ENCODE peak calls at places on chromosomes 16 and 17, in four cellular contexts. One of them, this sample, is unnamed.
A peak's percentile ranks its signal among the peaks of the same experiment; 100 is the strongest.

GRCh38 chr17:44069974-44070454 is 521 bp upstream of the G6PC3 start:
- DNase-seq in brain microvascular endothelial cell: no peak
- DNase-seq in iPS DF 6.9: no peak
- DNase-seq in Caco-2: no peak
- DNase-seq in this sample: no peak

GRCh38 chr17:57808882-57809281 is 41.0 kb downstream of the MRPS23 start:
- DNase-seq in brain microvascular endothelial cell: no peak
- DNase-seq in iPS DF 6.9: no peak
- DNase-seq in Caco-2: no peak
- DNase-seq in this sample: no peak

GRCh38 chr17:44765965-44766364 is 7.2 kb downstream of the ADAM11 start:
- DNase-seq in brain microvascular endothelial cell: no peak
- DNase-seq in iPS DF 6.9: no peak
- DNase-seq in Caco-2: no peak
- DNase-seq in this sample: no peak

GRCh38 chr17:74339537-74340195 is 13.6 kb downstream of the KIF19 start:
- DNase-seq in brain microvascular endothelial cell: no peak
- DNase-seq in iPS DF 6.9: no peak
- DNase-seq in Caco-2: no peak
- DNase-seq in this sample: no peak

GRCh38 chr17:72565006-72565405 is 444.2 kb downstream of the SOX9 start:
- DNase-seq in brain microvascular endothelial cell: no peak
- DNase-seq in iPS DF 6.9: no peak
- DNase-seq in Caco-2: no peak
- DNase-seq in this sample: no peak

GRCh38 chr17:77496831-77497577 is 356.2 kb downstream of the SEC14L1 start:
- DNase-seq in brain microvascular endothelial cell: no peak
- DNase-seq in iPS DF 6.9: no peak
- DNase-seq in Caco-2: peak; percentile 22
- DNase-seq in this sample: no peak

GRCh38 chr17:76188213-76189060 is 47.4 kb upstream of the FOXJ1 start:
- DNase-seq in brain microvascular endothelial cell: no peak
- DNase-seq in iPS DF 6.9: no peak
- DNase-seq in Caco-2: no peak
- DNase-seq in this sample: no peak

GRCh38 chr17:56593073-56593740 is at the start of gene NOG:
- DNase-seq in brain microvascular endothelial cell: no peak
- DNase-seq in iPS DF 6.9: no peak
- DNase-seq in Caco-2: no peak
- DNase-seq in this sample: no peak

GRCh38 chr16:35193956-35194355 is 1734.5 kb downstream of the TP53TG3F start:
- DNase-seq in brain microvascular endothelial cell: no peak
- DNase-seq in iPS DF 6.9: no peak
- DNase-seq in Caco-2: no peak
- DNase-seq in this sample: no peak

GRCh38 chr17:50214986-50215730 is 13.7 kb upstream of the COL1A1 start:
- DNase-seq in brain microvascular endothelial cell: no peak
- DNase-seq in iPS DF 6.9: no peak
- DNase-seq in Caco-2: peak; percentile 42
- DNase-seq in this sample: no peak

GRCh38 chr16:73365010-73365409 is 317.1 kb upstream of the ZFHX3 start:
- DNase-seq in brain microvascular endothelial cell: peak; percentile 32
- DNase-seq in iPS DF 6.9: no peak
- DNase-seq in Caco-2: no peak
- DNase-seq in this sample: no peak

GRCh38 chr17:79556263-79556662 is 54.6 kb downstream of the RBFOX3 start:
- DNase-seq in brain microvascular endothelial cell: no peak
- DNase-seq in iPS DF 6.9: no peak
- DNase-seq in Caco-2: no peak
- DNase-seq in this sample: no peak

GRCh38 chr16:11032000-11032921 is 87.9 kb downstream of the CLEC16A start:
- DNase-seq in brain microvascular endothelial cell: no peak
- DNase-seq in iPS DF 6.9: no peak
- DNase-seq in Caco-2: no peak
- DNase-seq in this sample: no peak

GRCh38 chr17:17061516-17061915 is 19.3 kb downstream of the MPRIP start:
- DNase-seq in brain microvascular endothelial cell: no peak
- DNase-seq in iPS DF 6.9: no peak
- DNase-seq in Caco-2: no peak
- DNase-seq in this sample: no peak

GRCh38 chr17:73888875-73889274 is 244.6 kb upstream of the SDK2 start:
- DNase-seq in brain microvascular endothelial cell: no peak
- DNase-seq in iPS DF 6.9: no peak
- DNase-seq in Caco-2: no peak
- DNase-seq in this sample: no peak

GRCh38 chr17:29107933-29108805 is 65.2 kb downstream of the PIPOX start:
- DNase-seq in brain microvascular endothelial cell: no peak
- DNase-seq in iPS DF 6.9: no peak
- DNase-seq in Caco-2: no peak
- DNase-seq in this sample: no peak

GRCh38 chr17:4554441-4554996 is 665 bp downstream of the MYBBP1A start:
- DNase-seq in brain microvascular endothelial cell: no peak
- DNase-seq in iPS DF 6.9: no peak
- DNase-seq in Caco-2: no peak
- DNase-seq in this sample: no peak

GRCh38 chr16:65576631-65577030 is 454.8 kb upstream of the CDH11 start:
- DNase-seq in brain microvascular endothelial cell: no peak
- DNase-seq in iPS DF 6.9: peak; percentile 55
- DNase-seq in Caco-2: no peak
- DNase-seq in this sample: no peak

GRCh38 chr17:37570527-37571093 is 38.6 kb downstream of the SYNRG start:
- DNase-seq in brain microvascular endothelial cell: peak; percentile 47
- DNase-seq in iPS DF 6.9: peak; percentile 33
- DNase-seq in Caco-2: peak; percentile 71
- DNase-seq in this sample: no peak

GRCh38 chr17:62703269-62703775 is 75.9 kb downstream of the MRC2 start:
- DNase-seq in brain microvascular endothelial cell: no peak
- DNase-seq in iPS DF 6.9: no peak
- DNase-seq in Caco-2: no peak
- DNase-seq in this sample: no peak

GRCh38 chr16:70691223-70692129 is 5.6 kb upstream of the MTSS2 start:
- DNase-seq in brain microvascular endothelial cell: peak; percentile 84
- DNase-seq in iPS DF 6.9: no peak
- DNase-seq in Caco-2: no peak
- DNase-seq in this sample: no peak

GRCh38 chr16:85312642-85313540 is 200.6 kb upstream of the CIBAR2 start:
- DNase-seq in brain microvascular endothelial cell: no peak
- DNase-seq in iPS DF 6.9: no peak
- DNase-seq in Caco-2: no peak
- DNase-seq in this sample: no peak

DNA sequence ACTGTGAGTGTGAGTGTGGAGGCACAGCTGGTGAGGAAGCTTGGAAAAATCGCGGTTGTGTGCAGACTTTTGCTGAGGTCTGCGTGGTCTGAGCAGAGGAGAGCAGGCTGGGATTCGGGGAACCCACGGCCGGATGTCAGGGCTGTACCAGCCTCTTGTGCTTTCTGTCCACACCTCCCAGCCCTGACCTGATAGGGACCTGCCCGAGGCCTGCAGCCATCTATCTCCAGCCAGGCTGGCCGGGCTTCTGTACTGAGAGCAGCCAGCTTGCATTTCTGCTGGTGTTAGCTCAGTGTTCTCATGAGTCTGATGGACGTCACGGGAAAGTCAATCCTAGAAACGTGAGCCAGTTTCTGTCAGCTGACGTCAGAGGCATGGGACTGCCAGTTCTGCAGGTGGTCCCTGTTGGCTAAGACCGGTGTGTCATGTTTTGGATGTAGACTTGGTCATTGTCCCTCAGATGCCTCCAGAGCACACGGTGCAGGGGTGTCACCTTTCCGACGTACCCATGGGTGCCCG is 72.8 kb upstream of the ZNF750 start:
- DNase-seq in brain microvascular endothelial cell: no peak
- DNase-seq in iPS DF 6.9: no peak
- DNase-seq in Caco-2: no peak
- DNase-seq in this sample: no peak
- H3K36me3 ChIP-seq in brain microvascular endothelial cell: no peaks in the 10 kb centered on the region
- H3K36me3 ChIP-seq in iPS DF 6.9: peaks cover 7% of the 10 kb centered on the region
- H3K36me3 ChIP-seq in Caco-2: peaks cover 4% of the 10 kb centered on the region
- H3K36me3 ChIP-seq in this sample: peaks cover 7% of the 10 kb centered on the region

GRCh38 chr16:3532741-3533140 is 31.9 kb downstream of the CLUAP1 start:
- DNase-seq in brain microvascular endothelial cell: no peak
- DNase-seq in iPS DF 6.9: no peak
- DNase-seq in Caco-2: no peak
- DNase-seq in this sample: no peak
- H3K36me3 ChIP-seq in brain microvascular endothelial cell: peaks cover 5% of the 10 kb centered on the region
- H3K36me3 ChIP-seq in iPS DF 6.9: peaks cover 8% of the 10 kb centered on the region
- H3K36me3 ChIP-seq in Caco-2: peaks cover 1% of the 10 kb centered on the region
- H3K36me3 ChIP-seq in this sample: peaks cover 40% of the 10 kb centered on the region

DNA sequence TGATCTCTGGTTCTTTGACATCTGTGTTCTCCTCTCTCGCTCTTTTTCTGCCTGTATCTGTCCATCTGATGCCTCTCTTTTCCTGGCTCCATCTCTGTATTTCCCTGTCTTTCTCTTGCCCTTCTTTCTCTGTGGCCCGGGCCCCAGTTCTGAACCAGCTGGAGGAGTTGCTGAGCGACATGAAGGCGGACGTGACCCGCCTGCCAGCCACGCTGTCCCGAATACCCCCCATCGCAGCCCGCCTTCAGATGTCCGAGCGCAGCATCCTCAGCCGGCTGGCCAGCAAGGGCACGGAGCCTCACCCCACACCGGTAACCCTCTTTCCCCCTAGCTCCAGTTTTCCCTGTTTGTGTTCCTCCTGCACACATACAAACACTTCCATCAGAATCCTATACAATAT is 5.8 kb downstream of the RNF227 start:
- DNase-seq in brain microvascular endothelial cell: no peak
- DNase-seq in iPS DF 6.9: no peak
- DNase-seq in Caco-2: no peak
- DNase-seq in this sample: no peak
- H3K36me3 ChIP-seq in brain microvascular endothelial cell: peaks cover 67% of the 10 kb centered on the region
- H3K36me3 ChIP-seq in iPS DF 6.9: no peaks in the 10 kb centered on the region
- H3K36me3 ChIP-seq in Caco-2: no peaks in the 10 kb centered on the region
- H3K36me3 ChIP-seq in this sample: no peaks in the 10 kb centered on the region

DNA sequence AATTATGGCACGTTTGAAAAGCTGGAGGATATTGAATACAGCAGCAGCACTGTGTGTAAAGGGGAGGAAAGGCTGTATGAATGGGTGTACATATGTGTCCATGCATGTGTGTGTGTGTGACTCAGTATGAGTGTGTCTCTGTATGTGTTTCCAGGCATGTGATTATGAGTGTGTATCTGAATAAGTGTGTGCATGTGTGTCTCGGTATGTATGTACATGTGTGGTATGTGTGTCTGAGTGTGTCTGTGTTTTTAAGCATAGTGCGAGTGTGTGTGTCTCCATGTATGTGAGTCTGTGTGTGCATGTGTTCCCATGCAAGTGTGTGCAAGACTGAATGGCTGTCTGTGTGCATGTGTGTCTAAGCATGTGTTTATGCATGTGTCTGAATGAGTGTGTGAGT is 259.1 kb upstream of the XYLT1 start:
- DNase-seq in brain microvascular endothelial cell: no peak
- DNase-seq in iPS DF 6.9: no peak
- DNase-seq in Caco-2: no peak
- DNase-seq in this sample: no peak
- H3K36me3 ChIP-seq in brain microvascular endothelial cell: no peaks in the 10 kb centered on the region
- H3K36me3 ChIP-seq in iPS DF 6.9: peaks cover 2% of the 10 kb centered on the region
- H3K36me3 ChIP-seq in Caco-2: no peaks in the 10 kb centered on the region
- H3K36me3 ChIP-seq in this sample: no peaks in the 10 kb centered on the region

GRCh38 chr17:30429155-30429554 is 48.1 kb upstream of the GOSR1 start:
- DNase-seq in brain microvascular endothelial cell: no peak
- DNase-seq in iPS DF 6.9: no peak
- DNase-seq in Caco-2: no peak
- DNase-seq in this sample: no peak

GRCh38 chr17:30433514-30433913 is 43.7 kb upstream of the GOSR1 start:
- DNase-seq in brain microvascular endothelial cell: peak; percentile 97
- DNase-seq in iPS DF 6.9: no peak
- DNase-seq in Caco-2: no peak
- DNase-seq in this sample: no peak

GRCh38 chr17:30422171-30422570 is 43.4 kb downstream of the CPD start:
- DNase-seq in brain microvascular endothelial cell: no peak
- DNase-seq in iPS DF 6.9: no peak
- DNase-seq in Caco-2: no peak
- DNase-seq in this sample: no peak

GRCh38 chr17:30426292-30426691 is 47.6 kb downstream of the CPD start:
- DNase-seq in brain microvascular endothelial cell: no peak
- DNase-seq in iPS DF 6.9: no peak
- DNase-seq in Caco-2: no peak
- DNase-seq in this sample: no peak

DNA sequence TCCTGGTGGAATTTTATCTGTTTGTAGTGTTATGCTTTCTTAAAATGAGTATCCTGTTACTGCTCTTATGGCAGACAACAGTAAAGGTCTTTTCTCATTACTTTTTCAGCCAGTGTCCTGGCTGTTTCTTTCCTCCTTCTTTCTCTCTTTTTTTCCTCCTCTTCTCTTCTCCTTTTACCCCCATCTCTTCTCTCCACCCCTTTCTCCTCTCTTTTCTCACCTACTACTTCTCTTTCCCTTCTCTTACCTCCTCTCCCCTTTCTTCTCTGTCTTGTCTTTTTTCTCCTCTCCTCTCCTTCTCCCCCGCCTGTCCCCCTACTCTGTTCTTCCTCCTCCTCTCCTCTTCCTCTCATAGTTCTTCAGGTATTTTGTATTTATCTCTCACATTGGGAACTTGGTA is 48.9 kb downstream of the CPD start:
- DNase-seq in brain microvascular endothelial cell: no peak
- DNase-seq in iPS DF 6.9: no peak
- DNase-seq in Caco-2: no peak
- DNase-seq in this sample: no peak
- H3K36me3 ChIP-seq in brain microvascular endothelial cell: no peaks in the 10 kb centered on the region
- H3K36me3 ChIP-seq in iPS DF 6.9: no peaks in the 10 kb centered on the region
- H3K36me3 ChIP-seq in Caco-2: peaks cover 2% of the 10 kb centered on the region
- H3K36me3 ChIP-seq in this sample: no peaks in the 10 kb centered on the region

GRCh38 chr17:81460856-81461460 is 51.6 kb downstream of the ACTG1 start:
- DNase-seq in brain microvascular endothelial cell: no peak
- DNase-seq in iPS DF 6.9: no peak
- DNase-seq in Caco-2: no peak
- DNase-seq in this sample: no peak
- H3K36me3 ChIP-seq in brain microvascular endothelial cell: no peaks in the 10 kb centered on the region
- H3K36me3 ChIP-seq in iPS DF 6.9: no peaks in the 10 kb centered on the region
- H3K36me3 ChIP-seq in Caco-2: no peaks in the 10 kb centered on the region
- H3K36me3 ChIP-seq in this sample: no peaks in the 10 kb centered on the region

DNA sequence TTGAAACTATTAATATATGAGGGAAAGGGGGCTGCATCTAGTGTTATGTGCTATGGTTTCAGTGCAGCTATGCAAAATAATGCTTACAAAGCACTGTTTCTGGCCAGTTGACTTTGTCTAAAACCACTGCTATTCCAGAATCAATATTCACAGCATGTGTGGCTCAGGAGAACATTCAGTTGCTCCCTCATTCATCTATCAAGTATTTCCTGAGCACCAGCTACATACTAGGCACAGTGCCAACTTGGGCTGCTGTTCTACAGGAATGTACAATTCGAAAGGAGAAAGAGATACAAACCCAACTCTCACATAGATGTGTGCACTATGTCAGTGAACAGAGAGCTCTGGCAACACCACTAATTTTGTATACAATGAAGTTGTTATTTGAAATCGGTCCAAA is 183.0 kb downstream of the PHKB start:
- DNase-seq in brain microvascular endothelial cell: peak; percentile 96
- DNase-seq in iPS DF 6.9: no peak
- DNase-seq in Caco-2: no peak
- DNase-seq in this sample: no peak
- H3K36me3 ChIP-seq in brain microvascular endothelial cell: peaks cover 1% of the 10 kb centered on the region
- H3K36me3 ChIP-seq in iPS DF 6.9: no peaks in the 10 kb centered on the region
- H3K36me3 ChIP-seq in Caco-2: no peaks in the 10 kb centered on the region
- H3K36me3 ChIP-seq in this sample: peaks cover 10% of the 10 kb centered on the region

GRCh38 chr17:39608601-39609000 is 881 bp upstream of the NEUROD2 start:
- DNase-seq in brain microvascular endothelial cell: no peak
- DNase-seq in iPS DF 6.9: no peak
- DNase-seq in Caco-2: no peak
- DNase-seq in this sample: no peak
- H3K36me3 ChIP-seq in brain microvascular endothelial cell: no peaks in the 10 kb centered on the region
- H3K36me3 ChIP-seq in iPS DF 6.9: no peaks in the 10 kb centered on the region
- H3K36me3 ChIP-seq in Caco-2: no peaks in the 10 kb centered on the region
- H3K36me3 ChIP-seq in this sample: no peaks in the 10 kb centered on the region

This sample was measured in vagina.